ENCODE peak calls at places on chromosomes 13 and 19, in four cellular contexts. K is transverse colon; E is esophagus squamous epithelium; P is CD8-positive, alpha-beta memory T cell. L is an unnamed sample.

GRCh38 chr13:60974296-60974695 is 441.4 kb downstream of the PCDH20 start:
- DNase-seq in K (no peak), E (no peak), P (no peak), L (no peak)

GRCh38 chr13:36193151-36193855 is 21.1 kb downstream of the SOHLH2 start:
- DNase-seq in K (no peak), E (no peak), P (no peak), L (no peak)

GRCh38 chr19:46863818-46864629 is 3.2 kb downstream of the ARHGAP35 start:
- DNase-seq in K (no peak), E (no peak), P (no peak), L (no peak)

GRCh38 chr13:111536239-111536638 is 215.8 kb downstream of the TEX29 start:
- DNase-seq in K (no peak), E (no peak), P (no peak), L (no peak)

GRCh38 chr13:55563267-55563666 is 1577.5 kb upstream of the PRR20A start:
- DNase-seq in K (no peak), E (no peak), P (no peak), L (no peak)

GRCh38 chr13:60571571-60571970 is 174.6 kb downstream of the TDRD3 start:
- DNase-seq in K (no peak), E (no peak), P (no peak), L (no peak)

GRCh38 chr19:54882758-54883157 is 8.7 kb downstream of the FCAR start:
- DNase-seq in K (no peak), E (no peak), P (no peak), L (no peak)

GRCh38 chr19:14949876-14950275 is 8.6 kb downstream of the OR7C2 start:
- DNase-seq in K (no peak), E (no peak), P (no peak), L (no peak)

GRCh38 chr19:53644061-53644816 is 12.4 kb downstream of the DPRX start:
- DNase-seq in K (no peak), E (no peak), P (no peak), L (no peak)

GRCh38 chr19:34324320-34324719 is 40.7 kb upstream of the GPI start:
- DNase-seq in K (no peak), E (no peak), P (no peak), L (no peak)

GRCh38 chr13:74529968-74530367 is 395.8 kb upstream of the KLF12 start:
- DNase-seq in K (no peak), E (no peak), P (no peak), L (no peak)

GRCh38 chr13:50529154-50529882 is 314.2 kb downstream of the DLEU7 start:
- DNase-seq in K (peak; percentile 84), E (no peak), P (no peak), L (peak; percentile 64)

GRCh38 chr19:54465367-54466109 is 2.0 kb upstream of the LENG9 start:
- DNase-seq in K (no peak), E (no peak), P (no peak), L (peak; percentile 27)

DNA sequence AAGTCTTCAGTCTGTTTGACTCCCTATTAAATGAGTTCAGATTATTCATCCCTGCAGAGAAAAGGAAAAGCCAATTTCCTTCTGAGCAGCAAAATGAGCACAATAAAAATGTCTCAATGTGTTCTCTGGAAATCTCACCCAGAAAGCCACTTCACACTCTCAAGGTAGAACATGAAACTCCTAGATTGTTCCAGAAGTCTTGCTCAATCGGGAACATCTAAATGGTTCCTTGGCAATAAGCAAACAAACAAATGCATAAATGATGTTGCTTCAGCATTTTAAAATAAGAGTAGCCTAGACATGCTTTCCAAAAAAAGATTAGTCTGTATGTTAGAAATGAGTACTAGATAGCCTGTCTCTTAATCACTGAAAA is 59.7 kb upstream of the TNFRSF19 start:
- DNase-seq in K (no peak), E (no peak), P (no peak), L (no peak)
- H3K27me3 ChIP-seq in K (no peaks in the 10 kb centered on the region), E (no peaks in the 10 kb centered on the region), P (no peaks in the 10 kb centered on the region), L (no peaks in the 10 kb centered on the region)

DNA sequence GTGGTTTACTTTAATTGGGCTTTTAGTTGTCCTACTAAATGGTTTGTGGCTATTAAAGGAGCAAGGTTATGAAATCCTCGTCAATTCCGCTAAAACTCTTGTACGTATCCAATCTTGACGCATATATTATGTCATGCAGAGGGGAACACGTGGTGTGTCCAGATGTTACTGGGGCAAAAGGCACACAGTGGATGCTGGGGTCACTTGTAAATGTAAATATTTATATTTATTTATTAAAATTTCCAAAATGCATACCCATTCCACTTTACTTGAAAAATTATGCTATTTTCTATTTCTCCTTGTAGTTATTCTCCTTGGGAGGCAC is 36.7 kb upstream of the SLC46A3 start:
- DNase-seq in K (no peak), E (no peak), P (no peak), L (no peak)
- H3K27ac ChIP-seq in K (peak overlapping the region; percentile 49), E (no peak overlapping the region), P (peak overlapping the region; percentile 27), L (no peak overlapping the region)

GRCh38 chr19:33301011-33301899 is 1.1 kb downstream of the CEBPA start:
- DNase-seq in K (peak; percentile 27), E (no peak), P (no peak), L (no peak)
- H3K27me3 ChIP-seq in K (peaks cover 9% of the 10 kb centered on the region), E (no peaks in the 10 kb centered on the region), P (peaks cover 8% of the 10 kb centered on the region), L (no peaks in the 10 kb centered on the region)

DNA sequence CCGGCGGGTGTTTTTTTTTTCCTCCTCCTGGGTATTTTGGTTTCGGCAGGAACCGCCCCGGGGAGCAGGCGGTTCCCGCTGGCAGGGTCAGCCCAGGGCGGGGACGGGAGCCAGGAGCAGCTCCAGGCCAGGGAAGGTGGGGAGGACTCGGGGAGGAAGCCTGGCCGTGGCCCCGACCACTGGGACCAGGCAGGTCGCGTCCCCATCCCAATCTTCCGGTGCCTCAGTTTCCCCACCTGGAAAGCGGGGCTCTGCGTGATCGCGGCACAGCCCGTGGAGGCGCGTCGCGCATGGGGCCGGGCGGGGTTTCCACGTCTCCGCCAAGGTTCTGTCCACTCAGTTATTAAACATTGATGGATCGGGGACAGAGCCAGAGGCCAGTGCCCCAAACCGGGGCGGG is 34.8 kb downstream of the IL12RB1 start:
- DNase-seq in K (no peak), E (no peak), P (no peak), L (peak; percentile 45)
- H3K27ac ChIP-seq in K (peak overlapping the region; percentile 57), E (peak overlapping the region; percentile 60), P (no peak overlapping the region), L (peak overlapping the region; percentile 59)

DNA sequence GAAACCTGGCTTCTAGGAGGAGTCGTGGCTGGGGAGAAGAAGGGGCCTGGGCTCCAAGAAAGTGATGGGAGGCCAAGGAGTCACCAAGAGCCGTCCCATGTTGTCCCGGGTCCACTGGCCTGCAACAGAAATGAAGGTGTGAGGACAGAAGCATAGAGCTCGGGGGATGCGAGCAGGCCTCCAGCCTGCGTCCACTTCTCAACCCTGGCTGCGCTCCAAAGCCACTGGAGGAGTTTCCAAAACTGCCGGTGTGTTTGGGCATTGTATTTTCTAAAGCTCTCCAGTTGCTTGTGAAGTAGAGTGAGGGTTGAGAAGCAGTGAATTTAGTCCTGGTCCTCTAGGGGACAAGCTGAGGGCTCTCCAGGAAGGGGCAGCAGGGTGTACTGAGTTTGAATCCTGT is 13.0 kb downstream of the FFAR2 start:
- DNase-seq in K (no peak), E (no peak), P (no peak), L (no peak)
- H3K27me3 ChIP-seq in K (no peaks in the 10 kb centered on the region), E (no peaks in the 10 kb centered on the region), P (no peaks in the 10 kb centered on the region), L (no peaks in the 10 kb centered on the region)

GRCh38 chr19:10686661-10687517 is 14.3 kb upstream of the QTRT1 start:
- DNase-seq in K (no peak), E (no peak), P (no peak), L (peak; percentile 54)
- H3K27ac ChIP-seq in K (no peak overlapping the region), E (peak overlapping the region; percentile 62), P (no peak overlapping the region), L (no peak overlapping the region)

L was measured in adrenal gland.